ENCODE peak calls at places on chromosome 11, in eight cellular contexts. One of them, this sample, is unnamed.

GRCh38 chr11:13168281-13168680 is 109.3 kb upstream of the BMAL1 start:
- DNase-seq in transverse colon: no peak
- DNase-seq in body of pancreas: peak; percentile 15
- DNase-seq in right lobe of liver: no peak
- DNase-seq in spleen: no peak
- DNase-seq in A549: no peak
- DNase-seq in K562: no peak
- DNase-seq in HCT116: no peak
- DNase-seq in this sample: no peak

GRCh38 chr11:43923327-43924111 is 18.9 kb upstream of the C11orf96 start:
- DNase-seq in transverse colon: no peak
- DNase-seq in body of pancreas: peak; percentile 30
- DNase-seq in right lobe of liver: no peak
- DNase-seq in spleen: no peak
- DNase-seq in A549: no peak
- DNase-seq in K562: no peak
- DNase-seq in HCT116: no peak
- DNase-seq in this sample: peak; percentile 40

GRCh38 chr11:69915151-69915500 is 95.9 kb upstream of the FGF3 start:
- DNase-seq in transverse colon: peak; percentile 0
- DNase-seq in body of pancreas: no peak
- DNase-seq in right lobe of liver: no peak
- DNase-seq in spleen: no peak
- DNase-seq in A549: no peak
- DNase-seq in K562: no peak
- DNase-seq in HCT116: no peak
- DNase-seq in this sample: no peak

GRCh38 chr11:1028291-1028540 is 8.3 kb downstream of the MUC6 start:
- DNase-seq in transverse colon: no peak
- DNase-seq in body of pancreas: no peak
- DNase-seq in right lobe of liver: no peak
- DNase-seq in spleen: no peak
- DNase-seq in A549: no peak
- DNase-seq in K562: no peak
- DNase-seq in HCT116: no peak
- DNase-seq in this sample: no peak

GRCh38 chr11:109435121-109435742 is 13.2 kb downstream of the C11orf87 start:
- DNase-seq in transverse colon: no peak
- DNase-seq in body of pancreas: no peak
- DNase-seq in right lobe of liver: no peak
- DNase-seq in spleen: no peak
- DNase-seq in A549: no peak
- DNase-seq in K562: no peak
- DNase-seq in HCT116: no peak
- DNase-seq in this sample: no peak

GRCh38 chr11:86440305-86440716 is 65.6 kb downstream of the CCDC81 start:
- DNase-seq in transverse colon: no peak
- DNase-seq in body of pancreas: no peak
- DNase-seq in right lobe of liver: no peak
- DNase-seq in spleen: no peak
- DNase-seq in A549: no peak
- DNase-seq in K562: no peak
- DNase-seq in HCT116: no peak
- DNase-seq in this sample: peak; percentile 24

GRCh38 chr11:3340025-3340424 is 38.9 kb downstream of the ZNF195 start:
- DNase-seq in transverse colon: no peak
- DNase-seq in body of pancreas: no peak
- DNase-seq in right lobe of liver: no peak
- DNase-seq in spleen: no peak
- DNase-seq in A549: no peak
- DNase-seq in K562: peak; percentile 40
- DNase-seq in HCT116: peak; percentile 10
- DNase-seq in this sample: no peak

GRCh38 chr11:3225159-3225758 is 6.6 kb upstream of the MRGPRG start:
- DNase-seq in transverse colon: no peak
- DNase-seq in body of pancreas: peak; percentile 8
- DNase-seq in right lobe of liver: no peak
- DNase-seq in spleen: peak; percentile 70
- DNase-seq in A549: no peak
- DNase-seq in K562: no peak
- DNase-seq in HCT116: no peak
- DNase-seq in this sample: no peak

GRCh38 chr11:10911907-10912306 is 54.1 kb upstream of the ZBED5 start:
- DNase-seq in transverse colon: no peak
- DNase-seq in body of pancreas: no peak
- DNase-seq in right lobe of liver: no peak
- DNase-seq in spleen: no peak
- DNase-seq in A549: no peak
- DNase-seq in K562: no peak
- DNase-seq in HCT116: no peak
- DNase-seq in this sample: no peak

GRCh38 chr11:111942826-111943225 is 5.7 kb downstream of the DIXDC1 start:
- DNase-seq in transverse colon: no peak
- DNase-seq in body of pancreas: no peak
- DNase-seq in right lobe of liver: no peak
- DNase-seq in spleen: no peak
- DNase-seq in A549: no peak
- DNase-seq in K562: no peak
- DNase-seq in HCT116: no peak
- DNase-seq in this sample: no peak

GRCh38 chr11:30560345-30561106 is 25.6 kb downstream of the MPPED2 start:
- DNase-seq in transverse colon: no peak
- DNase-seq in body of pancreas: no peak
- DNase-seq in right lobe of liver: no peak
- DNase-seq in spleen: no peak
- DNase-seq in A549: no peak
- DNase-seq in K562: no peak
- DNase-seq in HCT116: no peak
- DNase-seq in this sample: no peak

GRCh38 chr11:103175461-103176129 is 66.4 kb downstream of the DYNC2H1 start:
- DNase-seq in transverse colon: no peak
- DNase-seq in body of pancreas: no peak
- DNase-seq in right lobe of liver: no peak
- DNase-seq in spleen: no peak
- DNase-seq in A549: no peak
- DNase-seq in K562: no peak
- DNase-seq in HCT116: no peak
- DNase-seq in this sample: no peak

GRCh38 chr11:74037309-74037708 is 28.4 kb upstream of the UCP3 start:
- DNase-seq in transverse colon: no peak
- DNase-seq in body of pancreas: no peak
- DNase-seq in right lobe of liver: no peak
- DNase-seq in spleen: no peak
- DNase-seq in A549: no peak
- DNase-seq in K562: no peak
- DNase-seq in HCT116: peak; percentile 36
- DNase-seq in this sample: no peak

GRCh38 chr11:58787903-58788302 is 56.2 kb upstream of the GLYAT start:
- DNase-seq in transverse colon: no peak
- DNase-seq in body of pancreas: no peak
- DNase-seq in right lobe of liver: no peak
- DNase-seq in spleen: no peak
- DNase-seq in A549: no peak
- DNase-seq in K562: no peak
- DNase-seq in HCT116: no peak
- DNase-seq in this sample: no peak

GRCh38 chr11:130671801-130672700 is 223.6 kb downstream of the ADAMTS15 start:
- DNase-seq in transverse colon: peak; percentile 49
- DNase-seq in body of pancreas: peak; percentile 66
- DNase-seq in right lobe of liver: no peak
- DNase-seq in spleen: no peak
- DNase-seq in A549: no peak
- DNase-seq in K562: no peak
- DNase-seq in HCT116: no peak
- DNase-seq in this sample: peak; percentile 16

GRCh38 chr11:61011239-61011870 is 39.9 kb downstream of the CD6 start:
- DNase-seq in transverse colon: no peak
- DNase-seq in body of pancreas: peak; percentile 33
- DNase-seq in right lobe of liver: no peak
- DNase-seq in spleen: peak; percentile 79
- DNase-seq in A549: no peak
- DNase-seq in K562: no peak
- DNase-seq in HCT116: no peak
- DNase-seq in this sample: no peak

GRCh38 chr11:122851366-122852011 is 13.2 kb downstream of the CRTAM start:
- DNase-seq in transverse colon: no peak
- DNase-seq in body of pancreas: no peak
- DNase-seq in right lobe of liver: no peak
- DNase-seq in spleen: no peak
- DNase-seq in A549: no peak
- DNase-seq in K562: no peak
- DNase-seq in HCT116: no peak
- DNase-seq in this sample: no peak
- H3K27ac ChIP-seq in transverse colon: no peak overlapping the region
- H3K27ac ChIP-seq in body of pancreas: no peak overlapping the region
- H3K27ac ChIP-seq in right lobe of liver: no peak overlapping the region
- H3K27ac ChIP-seq in spleen: peak overlapping the region; percentile 7
- H3K27ac ChIP-seq in A549: no peak overlapping the region
- H3K27ac ChIP-seq in K562: no peak overlapping the region
- H3K27ac ChIP-seq in HCT116: no peak overlapping the region
- H3K27ac ChIP-seq in this sample: no peak overlapping the region

DNA sequence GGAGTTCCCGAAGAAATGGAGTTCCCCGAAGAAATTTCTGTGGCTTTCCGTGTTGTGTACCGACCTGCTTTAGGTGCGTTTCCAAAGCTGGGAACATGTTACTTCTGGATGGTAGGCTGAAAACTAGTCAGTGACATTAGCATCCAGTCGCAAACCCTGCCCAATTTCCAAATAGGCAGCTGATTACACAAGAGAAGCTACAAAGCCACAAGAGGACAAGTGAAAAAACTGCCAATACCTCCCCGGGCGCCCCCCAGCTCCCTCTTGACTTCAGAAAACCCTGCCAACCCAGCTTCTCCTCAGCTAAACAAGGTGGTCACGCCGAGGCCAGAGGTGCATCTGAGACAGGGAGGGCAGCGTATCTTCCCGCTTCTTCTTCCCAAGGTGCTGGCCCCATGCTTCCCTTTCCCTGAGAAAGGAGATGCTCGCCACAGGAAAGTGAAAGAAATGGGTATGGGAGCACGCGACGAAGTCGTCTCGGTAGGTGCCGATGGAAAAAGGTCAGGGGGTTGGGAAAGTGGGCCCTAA is 551 bp downstream of the AGBL2 start:
- DNase-seq in transverse colon: peak; percentile 18
- DNase-seq in body of pancreas: no peak
- DNase-seq in right lobe of liver: no peak
- DNase-seq in spleen: peak; percentile 77
- DNase-seq in A549: no peak
- DNase-seq in K562: no peak
- DNase-seq in HCT116: no peak
- DNase-seq in this sample: no peak
- H3K4me3 ChIP-seq in transverse colon: peak overlapping the region; percentile 72
- H3K4me3 ChIP-seq in body of pancreas: peak overlapping the region; percentile 83
- H3K4me3 ChIP-seq in right lobe of liver: peak overlapping the region; percentile 91
- H3K4me3 ChIP-seq in spleen: peak overlapping the region; percentile 70
- H3K4me3 ChIP-seq in A549: peak overlapping the region; percentile 76
- H3K4me3 ChIP-seq in K562: peak overlapping the region; percentile 36
- H3K4me3 ChIP-seq in HCT116: no peak overlapping the region
- H3K4me3 ChIP-seq in this sample: peak overlapping the region; percentile 61

DNA sequence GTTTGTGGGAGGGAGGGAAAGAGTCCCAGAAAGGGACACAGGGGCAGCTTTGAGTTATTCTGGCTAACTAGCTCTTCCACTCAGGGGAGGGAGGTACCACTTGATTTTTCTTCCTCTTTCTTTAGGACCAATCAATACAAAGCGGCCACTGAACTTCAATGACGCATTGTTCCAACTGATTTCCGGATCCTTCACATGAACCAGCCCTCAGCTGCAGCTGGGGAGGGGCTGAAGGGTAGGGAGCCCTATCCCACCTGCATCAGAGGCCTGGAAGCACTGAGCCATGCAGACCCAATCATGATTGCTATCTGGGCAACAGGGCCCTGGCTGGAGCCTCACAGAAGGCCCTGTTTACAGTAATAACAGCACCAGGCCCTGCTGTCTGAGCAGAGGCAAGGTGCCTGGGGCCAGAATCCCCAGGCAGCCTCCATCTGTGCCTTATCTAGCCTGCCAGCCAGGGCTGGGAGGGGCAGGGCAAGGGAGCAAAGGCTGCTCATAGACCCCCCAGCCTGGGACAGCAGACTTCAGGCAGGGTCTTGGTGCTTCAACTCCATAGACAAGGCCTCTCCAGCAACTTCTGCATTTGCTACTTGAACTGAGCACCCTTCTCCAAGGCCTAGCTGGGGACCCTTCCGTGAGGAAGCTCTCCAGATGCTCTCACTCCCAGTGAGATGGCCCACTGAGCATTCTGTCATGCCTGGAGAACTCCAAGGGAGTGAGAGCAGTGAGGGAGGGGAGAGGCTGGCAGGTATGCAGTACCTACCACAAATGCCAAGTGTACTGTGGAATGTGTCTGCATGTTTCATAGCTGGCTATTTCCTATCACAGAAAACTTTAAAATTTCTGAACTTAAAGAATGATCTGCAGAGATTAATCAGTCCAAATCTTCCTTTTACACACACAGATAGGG is 22.5 kb downstream of the CLPB start:
- DNase-seq in transverse colon: peak; percentile 25
- DNase-seq in body of pancreas: peak; percentile 21
- DNase-seq in right lobe of liver: no peak
- DNase-seq in spleen: peak; percentile 78
- DNase-seq in A549: no peak
- DNase-seq in K562: peak; percentile 44
- DNase-seq in HCT116: no peak
- DNase-seq in this sample: no peak
- TF ChIP-seq POLR2A in transverse colon: no peak
- TF ChIP-seq POLR2A in body of pancreas: no peak
- TF ChIP-seq POLR2A in right lobe of liver: peak; percentile 16
- TF ChIP-seq POLR2A in spleen: no peak
- TF ChIP-seq POLR2A in A549: no peak
- TF ChIP-seq POLR2A in K562: no peak
- TF ChIP-seq POLR2A in HCT116: no peak
- TF ChIP-seq POLR2A in this sample: no peak

GRCh38 chr11:19576054-19576453 is 136.6 kb upstream of the NAV2 start:
- DNase-seq in transverse colon: no peak
- DNase-seq in body of pancreas: no peak
- DNase-seq in right lobe of liver: no peak
- DNase-seq in spleen: no peak
- DNase-seq in A549: no peak
- DNase-seq in K562: no peak
- DNase-seq in HCT116: no peak
- DNase-seq in this sample: no peak

GRCh38 chr11:19576903-19577302 is 135.7 kb upstream of the NAV2 start:
- DNase-seq in transverse colon: no peak
- DNase-seq in body of pancreas: no peak
- DNase-seq in right lobe of liver: no peak
- DNase-seq in spleen: no peak
- DNase-seq in A549: no peak
- DNase-seq in K562: no peak
- DNase-seq in HCT116: no peak
- DNase-seq in this sample: no peak

GRCh38 chr11:19577849-19578619 is 134.6 kb upstream of the NAV2 start:
- DNase-seq in transverse colon: peak; percentile 42
- DNase-seq in body of pancreas: peak; percentile 35
- DNase-seq in right lobe of liver: no peak
- DNase-seq in spleen: no peak
- DNase-seq in A549: no peak
- DNase-seq in K562: no peak
- DNase-seq in HCT116: no peak
- DNase-seq in this sample: no peak

GRCh38 chr11:19578871-19579270 is 133.8 kb upstream of the NAV2 start:
- DNase-seq in transverse colon: no peak
- DNase-seq in body of pancreas: no peak
- DNase-seq in right lobe of liver: no peak
- DNase-seq in spleen: no peak
- DNase-seq in A549: no peak
- DNase-seq in K562: no peak
- DNase-seq in HCT116: no peak
- DNase-seq in this sample: no peak

GRCh38 chr11:19577391-19577831 is 135.2 kb upstream of the NAV2 start:
- DNase-seq in transverse colon: no peak
- DNase-seq in body of pancreas: no peak
- DNase-seq in right lobe of liver: no peak
- DNase-seq in spleen: no peak
- DNase-seq in A549: no peak
- DNase-seq in K562: no peak
- DNase-seq in HCT116: no peak
- DNase-seq in this sample: no peak
- H3K27ac ChIP-seq in transverse colon: peak overlapping the region; percentile 84
- H3K27ac ChIP-seq in body of pancreas: peak overlapping the region; percentile 57
- H3K27ac ChIP-seq in right lobe of liver: peak overlapping the region; percentile 47
- H3K27ac ChIP-seq in spleen: peak overlapping the region; percentile 52
- H3K27ac ChIP-seq in A549: no peak overlapping the region
- H3K27ac ChIP-seq in K562: no peak overlapping the region
- H3K27ac ChIP-seq in HCT116: no peak overlapping the region
- H3K27ac ChIP-seq in this sample: peak overlapping the region; percentile 59

This sample was measured in gastrocnemius medialis.